ENCODE peak calls at places on chromosomes 11 and 22, in ten cellular contexts. One of them, this sample, is unnamed.

GRCh38 chr22:27682438-27682837 is 119.1 kb downstream of the MN1 start:
- DNase-seq in heart right ventricle: no peak
- DNase-seq in left ventricle myocardium inferior: no peak
- DNase-seq in dorsolateral prefrontal cortex: no peak
- DNase-seq in A549: no peak
- DNase-seq in prostate gland: no peak
- DNase-seq in CD8-positive, alpha-beta memory T cell: no peak
- DNase-seq in neuronal stem cell: no peak
- DNase-seq in cardiac muscle cell: no peak
- DNase-seq in upper lobe of right lung: no peak
- DNase-seq in this sample: no peak

GRCh38 chr22:22424210-22424800 is 84.2 kb downstream of the ZNF280B start:
- DNase-seq in A549: no peak
- DNase-seq in upper lobe of right lung: no peak
- DNase-seq in cardiac muscle cell: peak
- DNase-seq in dorsolateral prefrontal cortex: no peak
- DNase-seq in heart right ventricle: no peak
- DNase-seq in prostate gland: no peak
- DNase-seq in CD8-positive, alpha-beta memory T cell: no peak
- DNase-seq in neuronal stem cell: no peak
- DNase-seq in left ventricle myocardium inferior: no peak
- DNase-seq in this sample: no peak

GRCh38 chr22:39238966-39239510 is 5.7 kb downstream of the PDGFB start:
- DNase-seq in left ventricle myocardium inferior: no peak
- DNase-seq in CD8-positive, alpha-beta memory T cell: no peak
- DNase-seq in A549: no peak
- DNase-seq in neuronal stem cell: no peak
- DNase-seq in dorsolateral prefrontal cortex: no peak
- DNase-seq in cardiac muscle cell: no peak
- DNase-seq in heart right ventricle: no peak
- DNase-seq in prostate gland: no peak
- DNase-seq in upper lobe of right lung: no peak
- DNase-seq in this sample: no peak

GRCh38 chr11:93821617-93822016 is 28.8 kb downstream of the VSTM5 start:
- DNase-seq in left ventricle myocardium inferior: no peak
- DNase-seq in neuronal stem cell: no peak
- DNase-seq in cardiac muscle cell: no peak
- DNase-seq in dorsolateral prefrontal cortex: no peak
- DNase-seq in A549: no peak
- DNase-seq in heart right ventricle: no peak
- DNase-seq in upper lobe of right lung: no peak
- DNase-seq in prostate gland: no peak
- DNase-seq in CD8-positive, alpha-beta memory T cell: no peak
- DNase-seq in this sample: no peak

GRCh38 chr22:49412236-49412635 is 415.4 kb downstream of the BRD1 start:
- DNase-seq in CD8-positive, alpha-beta memory T cell: no peak
- DNase-seq in dorsolateral prefrontal cortex: no peak
- DNase-seq in prostate gland: no peak
- DNase-seq in A549: no peak
- DNase-seq in upper lobe of right lung: no peak
- DNase-seq in left ventricle myocardium inferior: no peak
- DNase-seq in neuronal stem cell: no peak
- DNase-seq in cardiac muscle cell: no peak
- DNase-seq in heart right ventricle: no peak
- DNase-seq in this sample: no peak

GRCh38 chr11:127567237-127567932 is 566.8 kb upstream of the KIRREL3 start:
- DNase-seq in dorsolateral prefrontal cortex: no peak
- DNase-seq in left ventricle myocardium inferior: no peak
- DNase-seq in heart right ventricle: no peak
- DNase-seq in cardiac muscle cell: no peak
- DNase-seq in prostate gland: no peak
- DNase-seq in A549: no peak
- DNase-seq in CD8-positive, alpha-beta memory T cell: no peak
- DNase-seq in upper lobe of right lung: no peak
- DNase-seq in neuronal stem cell: no peak
- DNase-seq in this sample: no peak

GRCh38 chr11:134559617-134559992 is 147.6 kb upstream of the B3GAT1 start:
- DNase-seq in heart right ventricle: no peak
- DNase-seq in cardiac muscle cell: no peak
- DNase-seq in left ventricle myocardium inferior: no peak
- DNase-seq in prostate gland: no peak
- DNase-seq in A549: no peak
- DNase-seq in CD8-positive, alpha-beta memory T cell: no peak
- DNase-seq in dorsolateral prefrontal cortex: no peak
- DNase-seq in neuronal stem cell: no peak
- DNase-seq in upper lobe of right lung: peak
- DNase-seq in this sample: no peak

GRCh38 chr11:10927533-10927932 is 69.7 kb upstream of the ZBED5 start:
- DNase-seq in A549: no peak
- DNase-seq in cardiac muscle cell: no peak
- DNase-seq in CD8-positive, alpha-beta memory T cell: no peak
- DNase-seq in heart right ventricle: no peak
- DNase-seq in neuronal stem cell: no peak
- DNase-seq in dorsolateral prefrontal cortex: no peak
- DNase-seq in prostate gland: peak
- DNase-seq in left ventricle myocardium inferior: no peak
- DNase-seq in upper lobe of right lung: no peak
- DNase-seq in this sample: no peak

GRCh38 chr11:112157274-112157766 is 6.6 kb downstream of the IL18 start:
- DNase-seq in neuronal stem cell: no peak
- DNase-seq in prostate gland: no peak
- DNase-seq in cardiac muscle cell: peak
- DNase-seq in heart right ventricle: no peak
- DNase-seq in CD8-positive, alpha-beta memory T cell: no peak
- DNase-seq in dorsolateral prefrontal cortex: no peak
- DNase-seq in A549: peak
- DNase-seq in upper lobe of right lung: no peak
- DNase-seq in left ventricle myocardium inferior: no peak
- DNase-seq in this sample: peak

GRCh38 chr22:48802576-48802975 is 1025.1 kb downstream of the BRD1 start:
- DNase-seq in left ventricle myocardium inferior: no peak
- DNase-seq in CD8-positive, alpha-beta memory T cell: no peak
- DNase-seq in prostate gland: no peak
- DNase-seq in A549: no peak
- DNase-seq in dorsolateral prefrontal cortex: no peak
- DNase-seq in neuronal stem cell: no peak
- DNase-seq in heart right ventricle: no peak
- DNase-seq in cardiac muscle cell: no peak
- DNase-seq in upper lobe of right lung: no peak
- DNase-seq in this sample: no peak

GRCh38 chr11:73184953-73185671 is 33.0 kb upstream of the P2RY2 start:
- DNase-seq in dorsolateral prefrontal cortex: peak
- DNase-seq in upper lobe of right lung: peak
- DNase-seq in neuronal stem cell: peak
- DNase-seq in heart right ventricle: peak
- DNase-seq in left ventricle myocardium inferior: peak
- DNase-seq in A549: peak
- DNase-seq in prostate gland: peak
- DNase-seq in cardiac muscle cell: peak
- DNase-seq in CD8-positive, alpha-beta memory T cell: peak
- DNase-seq in this sample: no peak

GRCh38 chr22:30245985-30246901 is at the start of gene LIF:
- DNase-seq in prostate gland: no peak
- DNase-seq in CD8-positive, alpha-beta memory T cell: peak
- DNase-seq in dorsolateral prefrontal cortex: peak
- DNase-seq in left ventricle myocardium inferior: no peak
- DNase-seq in cardiac muscle cell: peak
- DNase-seq in heart right ventricle: no peak
- DNase-seq in upper lobe of right lung: no peak
- DNase-seq in neuronal stem cell: no peak
- DNase-seq in A549: no peak
- DNase-seq in this sample: no peak

GRCh38 chr11:76578655-76579046 is 91.9 kb downstream of the LRRC32 start:
- DNase-seq in prostate gland: no peak
- DNase-seq in CD8-positive, alpha-beta memory T cell: no peak
- DNase-seq in upper lobe of right lung: peak
- DNase-seq in dorsolateral prefrontal cortex: no peak
- DNase-seq in left ventricle myocardium inferior: peak
- DNase-seq in neuronal stem cell: no peak
- DNase-seq in cardiac muscle cell: no peak
- DNase-seq in heart right ventricle: peak
- DNase-seq in A549: no peak
- DNase-seq in this sample: no peak

GRCh38 chr11:76579047-76579751 is 91.3 kb downstream of the LRRC32 start:
- DNase-seq in cardiac muscle cell: peak
- DNase-seq in neuronal stem cell: no peak
- DNase-seq in left ventricle myocardium inferior: peak
- DNase-seq in A549: no peak
- DNase-seq in dorsolateral prefrontal cortex: no peak
- DNase-seq in upper lobe of right lung: no peak
- DNase-seq in prostate gland: no peak
- DNase-seq in heart right ventricle: peak
- DNase-seq in CD8-positive, alpha-beta memory T cell: no peak
- DNase-seq in this sample: no peak

GRCh38 chr11:76577921-76578654 is 92.5 kb downstream of the LRRC32 start:
- DNase-seq in cardiac muscle cell: no peak
- DNase-seq in upper lobe of right lung: no peak
- DNase-seq in neuronal stem cell: no peak
- DNase-seq in heart right ventricle: no peak
- DNase-seq in left ventricle myocardium inferior: no peak
- DNase-seq in prostate gland: no peak
- DNase-seq in A549: no peak
- DNase-seq in CD8-positive, alpha-beta memory T cell: no peak
- DNase-seq in dorsolateral prefrontal cortex: no peak
- DNase-seq in this sample: no peak

GRCh38 chr11:76576166-76576565 is 94.4 kb downstream of the LRRC32 start:
- DNase-seq in A549: no peak
- DNase-seq in heart right ventricle: no peak
- DNase-seq in neuronal stem cell: no peak
- DNase-seq in dorsolateral prefrontal cortex: no peak
- DNase-seq in upper lobe of right lung: no peak
- DNase-seq in prostate gland: no peak
- DNase-seq in cardiac muscle cell: no peak
- DNase-seq in left ventricle myocardium inferior: no peak
- DNase-seq in CD8-positive, alpha-beta memory T cell: no peak
- DNase-seq in this sample: no peak

GRCh38 chr11:76577199-76577920 is 93.2 kb downstream of the LRRC32 start:
- DNase-seq in A549: no peak
- DNase-seq in CD8-positive, alpha-beta memory T cell: no peak
- DNase-seq in upper lobe of right lung: peak
- DNase-seq in cardiac muscle cell: peak
- DNase-seq in dorsolateral prefrontal cortex: no peak
- DNase-seq in left ventricle myocardium inferior: peak
- DNase-seq in neuronal stem cell: no peak
- DNase-seq in prostate gland: no peak
- DNase-seq in heart right ventricle: peak
- DNase-seq in this sample: peak
- H3K27ac ChIP-seq in A549: peak
- H3K27ac ChIP-seq in CD8-positive, alpha-beta memory T cell: no peak
- H3K27ac ChIP-seq in upper lobe of right lung: peak
- H3K27ac ChIP-seq in cardiac muscle cell: peak
- H3K27ac ChIP-seq in dorsolateral prefrontal cortex: no peak
- H3K27ac ChIP-seq in left ventricle myocardium inferior: peak
- H3K27ac ChIP-seq in neuronal stem cell: no peak
- H3K27ac ChIP-seq in prostate gland: no peak
- H3K27ac ChIP-seq in heart right ventricle: peak
- H3K27ac ChIP-seq in this sample: peak

GRCh38 chr11:9692696-9693095 is 28.8 kb downstream of the SWAP70 start:
- DNase-seq in A549: no peak
- DNase-seq in dorsolateral prefrontal cortex: no peak
- DNase-seq in prostate gland: no peak
- DNase-seq in upper lobe of right lung: no peak
- DNase-seq in left ventricle myocardium inferior: no peak
- DNase-seq in CD8-positive, alpha-beta memory T cell: no peak
- DNase-seq in neuronal stem cell: no peak
- DNase-seq in heart right ventricle: no peak
- DNase-seq in cardiac muscle cell: no peak
- DNase-seq in this sample: no peak
- H3K27ac ChIP-seq in A549: no peak
- H3K27ac ChIP-seq in dorsolateral prefrontal cortex: peak
- H3K27ac ChIP-seq in prostate gland: peak
- H3K27ac ChIP-seq in upper lobe of right lung: peak
- H3K27ac ChIP-seq in left ventricle myocardium inferior: peak
- H3K27ac ChIP-seq in CD8-positive, alpha-beta memory T cell: no peak
- H3K27ac ChIP-seq in neuronal stem cell: no peak
- H3K27ac ChIP-seq in heart right ventricle: no peak
- H3K27ac ChIP-seq in cardiac muscle cell: no peak
- H3K27ac ChIP-seq in this sample: peak

DNA sequence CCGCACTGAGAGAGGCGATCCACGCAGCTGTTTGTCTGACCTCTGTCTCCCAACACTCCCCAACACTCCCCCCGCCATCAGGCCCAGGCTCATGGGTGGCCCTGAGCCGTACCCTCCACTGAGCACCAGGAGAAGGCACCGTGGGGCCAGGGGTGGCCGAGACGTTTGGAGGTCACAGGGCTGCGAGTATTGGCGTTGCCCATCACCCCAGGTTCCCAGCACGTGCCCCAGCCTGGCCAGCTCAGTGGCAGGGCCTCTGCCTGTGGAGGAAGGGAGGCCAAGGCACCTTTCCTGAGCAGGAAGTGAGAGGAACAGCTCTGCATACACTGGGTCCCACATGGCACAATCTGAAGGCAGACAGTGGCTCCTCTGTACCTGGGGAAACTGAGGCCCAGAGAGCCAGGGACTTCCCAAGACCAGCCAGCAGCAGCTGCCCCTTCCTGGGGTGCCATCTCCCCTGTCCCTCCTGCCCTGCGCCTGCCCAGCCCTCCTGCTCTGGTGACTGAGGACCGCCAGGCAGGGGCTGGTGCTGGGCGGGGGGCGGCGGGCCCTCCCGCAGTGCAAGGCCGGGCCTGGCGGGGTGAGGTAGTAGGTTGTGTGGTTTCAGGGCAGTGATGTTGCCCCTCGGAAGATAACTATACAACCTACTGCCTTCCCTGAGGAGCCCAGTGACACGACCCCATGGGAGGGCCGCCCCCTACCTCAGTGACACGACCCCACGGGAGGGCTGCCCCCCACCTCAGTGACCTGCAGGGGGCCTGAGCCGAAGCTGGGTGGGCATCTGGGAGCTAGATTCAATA is 37.0 kb upstream of the PPARA start:
- DNase-seq in cardiac muscle cell: no peak
- DNase-seq in upper lobe of right lung: no peak
- DNase-seq in neuronal stem cell: no peak
- DNase-seq in CD8-positive, alpha-beta memory T cell: no peak
- DNase-seq in left ventricle myocardium inferior: no peak
- DNase-seq in A549: no peak
- DNase-seq in dorsolateral prefrontal cortex: no peak
- DNase-seq in heart right ventricle: peak
- DNase-seq in prostate gland: no peak
- DNase-seq in this sample: no peak
- H3K27ac ChIP-seq in cardiac muscle cell: no peak
- H3K27ac ChIP-seq in upper lobe of right lung: peak
- H3K27ac ChIP-seq in neuronal stem cell: no peak
- H3K27ac ChIP-seq in CD8-positive, alpha-beta memory T cell: no peak
- H3K27ac ChIP-seq in left ventricle myocardium inferior: peak
- H3K27ac ChIP-seq in A549: peak
- H3K27ac ChIP-seq in dorsolateral prefrontal cortex: peak
- H3K27ac ChIP-seq in heart right ventricle: peak
- H3K27ac ChIP-seq in prostate gland: peak
- H3K27ac ChIP-seq in this sample: peak

DNA sequence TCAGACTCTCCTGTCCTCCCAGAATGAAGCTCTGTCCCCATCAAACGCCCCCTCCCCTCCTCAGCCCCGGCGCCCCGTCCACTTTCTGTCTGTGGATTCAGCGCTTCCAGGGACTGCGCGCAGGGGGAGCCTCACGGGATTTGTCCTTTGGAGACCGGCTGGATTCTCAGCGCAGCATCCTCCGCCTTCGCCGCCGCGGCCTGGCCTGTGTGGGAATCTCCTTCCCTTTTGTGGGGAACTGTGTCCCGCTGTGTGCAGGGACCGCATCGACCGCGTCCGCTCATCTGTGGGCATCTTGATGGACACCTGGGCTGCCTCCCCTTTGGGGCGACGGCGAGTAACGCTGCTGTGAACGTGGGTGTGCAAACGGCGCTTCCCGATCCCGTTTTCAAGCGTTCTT is 1.1 kb upstream of the SCT start:
- DNase-seq in CD8-positive, alpha-beta memory T cell: no peak
- DNase-seq in A549: no peak
- DNase-seq in dorsolateral prefrontal cortex: no peak
- DNase-seq in neuronal stem cell: no peak
- DNase-seq in cardiac muscle cell: no peak
- DNase-seq in upper lobe of right lung: no peak
- DNase-seq in prostate gland: no peak
- DNase-seq in left ventricle myocardium inferior: no peak
- DNase-seq in heart right ventricle: no peak
- DNase-seq in this sample: no peak
- H3K27ac ChIP-seq in CD8-positive, alpha-beta memory T cell: no peak
- H3K27ac ChIP-seq in A549: peak
- H3K27ac ChIP-seq in dorsolateral prefrontal cortex: no peak
- H3K27ac ChIP-seq in neuronal stem cell: no peak
- H3K27ac ChIP-seq in cardiac muscle cell: peak
- H3K27ac ChIP-seq in upper lobe of right lung: no peak
- H3K27ac ChIP-seq in prostate gland: no peak
- H3K27ac ChIP-seq in left ventricle myocardium inferior: no peak
- H3K27ac ChIP-seq in heart right ventricle: no peak
- H3K27ac ChIP-seq in this sample: no peak

This sample was measured in epithelial cell of prostate.